ENCODE peak calls at places on chromosomes 13 and 19, in six cellular contexts. J is pancreas; M is mammary epithelial cell; V is NCI-H774; K is activated CD4-positive, CD25-positive, alpha-beta regulatory T cell; B is astrocyte of the spinal cord. R is an unnamed sample.

GRCh38 chr19:47430041-47430802 is 10.9 kb upstream of the MEIS3 start:
- DNase-seq in B (peak), K (no peak), M (no peak), J (no peak), V (peak), R (peak)

GRCh38 chr19:55484571-55485438 is at the start of gene NAT14:
- DNase-seq in K (peak), B (peak), V (peak), M (peak), J (peak), R (peak)

GRCh38 chr19:13846533-13847032 is 30.4 kb upstream of the NANOS3 start:
- DNase-seq in B (peak), J (peak), V (peak), K (peak), M (peak), R (peak)

GRCh38 chr19:51089786-51090185 is 7.1 kb upstream of the KLK14 start:
- DNase-seq in B (no peak), V (no peak), M (no peak), K (no peak), J (no peak), R (no peak)

GRCh38 chr13:100512422-100512821 is 76.2 kb downstream of the GGACT start:
- DNase-seq in B (peak), M (no peak), J (no peak), K (no peak), V (no peak), R (no peak)

GRCh38 chr13:23202383-23202782 is 21.6 kb downstream of the SGCG start:
- DNase-seq in V (no peak), K (no peak), M (no peak), B (no peak), J (no peak), R (no peak)

GRCh38 chr13:57624565-57625435 is 6.7 kb upstream of the PCDH17 start:
- DNase-seq in V (no peak), B (peak), J (no peak), K (no peak), M (peak), R (peak)

GRCh38 chr19:58334691-58335249 is 8.0 kb downstream of the ZSCAN22 start:
- DNase-seq in V (no peak), M (no peak), B (no peak), K (no peak), J (no peak), R (no peak)

GRCh38 chr13:109764474-109765292 is 21.7 kb downstream of the IRS2 start:
- DNase-seq in J (no peak), M (peak), V (no peak), B (peak), K (no peak), R (no peak)

GRCh38 chr19:14114854-14115253 is 2.7 kb downstream of the PRKACA start:
- DNase-seq in M (no peak), J (peak), B (no peak), V (no peak), K (peak), R (no peak)

GRCh38 chr19:39727070-39727800 is 10.6 kb downstream of the CLC start:
- DNase-seq in J (no peak), B (no peak), V (no peak), K (no peak), M (no peak), R (no peak)

R was measured in kidney glomerular epithelial cell.